ENCODE peak calls at places on chromosome 2, in ten cellular contexts. C is transverse colon, N is SK-N-SH, P is epithelial cell of proximal tubule, E is fibroblast of the aortic adventitia, Z is Caco-2, U is A549, K is tibial artery, Q is body of pancreas, M is colonic mucosa. X is an unnamed sample.
A peak's percentile ranks its signal among the peaks of the same experiment; 100 is the strongest.

GRCh38 chr2:203688798-203689197 is 17.6 kb upstream of the CD28 start:
- DNase-seq in C (peak; percentile 23), N (no peak), P (no peak), E (peak; percentile 80), Z (peak; percentile 66), U (no peak), K (no peak), Q (peak; percentile 30), M (no peak), X (peak; percentile 90)

GRCh38 chr2:100056478-100056877 is 85.9 kb downstream of the AFF3 start:
- DNase-seq in C (no peak), N (no peak), P (no peak), E (no peak), Z (no peak), U (no peak), K (no peak), Q (no peak), M (no peak), X (no peak)

GRCh38 chr2:201466050-201466660 is 14.6 kb downstream of the STRADB start:
- DNase-seq in C (no peak), N (no peak), P (no peak), E (peak; percentile 81), Z (no peak), U (no peak), K (no peak), Q (peak; percentile 43), M (no peak), X (peak; percentile 70)

GRCh38 chr2:19607931-19608762 is 249.7 kb upstream of the OSR1 start:
- DNase-seq in C (no peak), N (no peak), P (peak; percentile 82), E (peak; percentile 87), Z (no peak), U (peak; percentile 79), K (no peak), Q (no peak), M (no peak), X (peak; percentile 71)

GRCh38 chr2:143691136-143691535 is 561.9 kb downstream of the ARHGAP15 start:
- DNase-seq in C (no peak), N (no peak), P (no peak), E (no peak), Z (no peak), U (no peak), K (no peak), Q (no peak), M (no peak), X (no peak)

GRCh38 chr2:47204691-47205090 is 49.6 kb upstream of the STPG4 start:
- DNase-seq in C (no peak), N (no peak), P (no peak), E (no peak), Z (no peak), U (no peak), K (no peak), Q (no peak), M (no peak), X (no peak)

GRCh38 chr2:47272031-47272864 is 117.1 kb upstream of the STPG4 start:
- DNase-seq in C (peak; percentile 84), N (peak; percentile 98), P (no peak), E (peak; percentile 47), Z (peak; percentile 77), U (peak; percentile 86), K (peak; percentile 43), Q (peak; percentile 64), M (peak; percentile 79), X (peak; percentile 70)

GRCh38 chr2:200738590-200738989 is 73.1 kb upstream of the BZW1 start:
- DNase-seq in C (no peak), N (no peak), P (no peak), E (no peak), Z (no peak), U (no peak), K (no peak), Q (no peak), M (no peak), X (no peak)

GRCh38 chr2:180577567-180577966 is 402.8 kb upstream of the UBE2E3 start:
- DNase-seq in C (no peak), N (no peak), P (no peak), E (peak; percentile 54), Z (no peak), U (no peak), K (no peak), Q (no peak), M (no peak), X (no peak)

GRCh38 chr2:4139711-4140110 is 436.3 kb downstream of the DCDC2C start:
- DNase-seq in C (no peak), N (no peak), P (no peak), E (no peak), Z (no peak), U (no peak), K (no peak), Q (no peak), M (no peak), X (no peak)

GRCh38 chr2:24682357-24682756 is 110.8 kb downstream of the PTRHD1 start:
- DNase-seq in C (no peak), N (no peak), P (no peak), E (no peak), Z (no peak), U (no peak), K (no peak), Q (no peak), M (no peak), X (peak; percentile 11)

GRCh38 chr2:75719616-75720015 is 8.9 kb upstream of the GCFC2 start:
- DNase-seq in C (no peak), N (no peak), P (no peak), E (no peak), Z (no peak), U (no peak), K (no peak), Q (no peak), M (no peak), X (no peak)

GRCh38 chr2:201860541-201861154 is 54.3 kb downstream of the CDK15 start:
- DNase-seq in C (peak; percentile 35), N (peak; percentile 79), P (peak; percentile 35), E (peak; percentile 90), Z (peak; percentile 60), U (peak; percentile 71), K (peak; percentile 28), Q (peak; percentile 56), M (peak; percentile 46), X (peak; percentile 77)

GRCh38 chr2:96878171-96878570 is 8.3 kb upstream of the SEMA4C start:
- DNase-seq in C (no peak), N (no peak), P (no peak), E (no peak), Z (no peak), U (no peak), K (no peak), Q (no peak), M (no peak), X (no peak)

DNA sequence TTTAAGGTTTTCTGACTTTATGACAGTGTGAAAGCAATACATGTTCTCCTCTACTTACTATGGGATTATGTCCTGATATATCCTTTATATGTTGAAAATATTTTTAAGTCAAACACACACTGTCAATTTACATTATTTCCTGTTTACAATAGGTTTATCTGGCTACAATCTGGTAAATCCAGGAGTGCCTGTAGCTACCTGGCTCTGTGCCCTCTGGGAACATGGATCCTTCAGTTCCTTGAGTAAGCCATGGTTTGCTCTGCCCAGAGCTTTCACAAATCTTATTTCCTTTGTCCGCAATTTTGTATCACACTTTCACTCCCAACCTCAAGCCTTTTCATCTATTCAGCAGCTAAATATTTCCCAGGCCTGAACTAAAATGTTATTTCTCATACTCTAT is 1582.2 kb upstream of the NXPH2 start:
- DNase-seq in C (no peak), N (no peak), P (no peak), E (no peak), Z (no peak), U (no peak), K (no peak), Q (no peak), M (no peak), X (no peak)
- TF ChIP-seq CTCF in C (no peak), N (no peak), P (no peak), E (no peak), Z (no peak), U (no peak), K (no peak), Q (no peak), M (no peak), X (no peak)

GRCh38 chr2:229463941-229464340 is 192.9 kb upstream of the PID1 start:
- DNase-seq in C (no peak), N (no peak), P (no peak), E (peak; percentile 59), Z (no peak), U (no peak), K (peak; percentile 34), Q (no peak), M (no peak), X (no peak)

GRCh38 chr2:229462144-229462543 is 191.1 kb upstream of the PID1 start:
- DNase-seq in C (no peak), N (no peak), P (no peak), E (no peak), Z (no peak), U (no peak), K (no peak), Q (no peak), M (no peak), X (no peak)

DNA sequence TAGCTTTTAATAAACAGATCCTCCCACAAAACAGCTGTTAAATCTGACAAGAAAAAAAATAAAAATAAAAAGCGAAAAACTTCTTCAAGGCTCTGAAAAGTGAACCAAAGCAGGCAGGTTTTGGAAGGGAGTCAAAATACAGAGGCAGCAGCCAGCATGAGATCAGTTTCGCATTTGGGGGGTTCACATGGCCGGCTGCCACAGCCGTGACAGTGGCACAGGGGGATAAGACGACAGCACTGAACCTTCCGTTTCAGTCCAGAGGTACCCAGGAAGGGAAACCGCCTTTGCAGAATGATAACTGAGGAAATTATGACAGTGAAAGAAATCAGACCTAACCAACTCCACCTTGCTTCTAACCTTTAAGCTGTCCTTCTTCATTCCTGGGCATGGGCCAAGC is 196.7 kb upstream of the PID1 start:
- DNase-seq in C (no peak), N (no peak), P (no peak), E (no peak), Z (no peak), U (no peak), K (no peak), Q (no peak), M (no peak), X (no peak)
- H3K4me3 ChIP-seq in C (no peak overlapping the region), N (no peak overlapping the region), P (no peak overlapping the region), E (no peak overlapping the region), Z (no peak overlapping the region), U (no peak overlapping the region), K (no peak overlapping the region), Q (no peak overlapping the region), M (no peak overlapping the region), X (no peak overlapping the region)

DNA sequence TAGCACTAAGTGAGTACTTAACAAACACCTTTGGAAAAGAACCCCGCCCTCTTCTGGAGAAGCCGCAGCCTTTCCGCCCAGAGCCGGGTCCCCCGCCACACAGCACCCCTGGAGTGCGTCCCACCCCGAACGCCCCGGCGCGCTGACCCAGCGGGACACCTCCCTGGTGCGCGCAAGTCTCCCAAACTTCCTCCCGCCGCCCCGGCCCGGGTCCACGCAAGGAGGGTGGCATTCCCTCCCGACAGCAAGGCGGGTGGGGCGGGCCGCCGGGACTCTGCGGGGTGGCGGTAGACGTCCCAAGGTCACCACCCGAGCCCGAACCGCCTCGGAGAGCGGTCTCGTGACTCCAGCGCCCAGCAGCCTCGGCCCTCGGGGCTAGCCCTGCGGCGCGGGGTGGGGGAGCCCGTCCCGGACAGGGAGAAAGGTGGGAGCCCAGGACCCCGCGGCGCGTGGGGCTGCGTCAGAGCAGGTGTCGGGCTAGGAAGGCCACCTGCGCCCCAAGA is 598 bp downstream of the CCDC93 start:
- DNase-seq in C (peak; percentile 68), N (peak; percentile 72), P (no peak), E (no peak), Z (peak; percentile 49), U (no peak), K (peak; percentile 32), Q (peak; percentile 75), M (peak; percentile 72), X (peak; percentile 63)
- TF ChIP-seq CTCF in C (no peak), N (peak; percentile 11), P (no peak), E (no peak), Z (peak; percentile 35), U (no peak), K (no peak), Q (no peak), M (no peak), X (no peak)

GRCh38 chr2:68776124-68776523 is 41.5 kb downstream of the ARHGAP25 start:
- DNase-seq in C (no peak), N (no peak), P (no peak), E (no peak), Z (no peak), U (no peak), K (no peak), Q (no peak), M (no peak), X (no peak)
- H3K4me3 ChIP-seq in C (peak overlapping the region; percentile 41), N (no peak overlapping the region), P (no peak overlapping the region), E (no peak overlapping the region), Z (no peak overlapping the region), U (no peak overlapping the region), K (no peak overlapping the region), Q (no peak overlapping the region), M (no peak overlapping the region), X (no peak overlapping the region)